ENCODE peak calls at places on chromosomes 7 and 10, in seven cellular contexts. One of them, this sample, is unnamed.

GRCh38 chr10:24952701-24953349 is 419 bp upstream of the PRTFDC1 start:
- DNase-seq in EL: peak
- DNase-seq in NCI-H345: peak
- DNase-seq in CD4-positive, CD25-positive, alpha-beta regulatory T cell: peak
- DNase-seq in amniotic stem cell: no peak
- DNase-seq in activated CD8-positive, alpha-beta memory T cell treated with anti-CD3 and anti-CD28 coated beads for 48 hours: peak
- DNase-seq in sigmoid colon: peak
- DNase-seq in this sample: no peak

GRCh38 chr10:50607526-50607925 is 16.2 kb downstream of the SGMS1 start:
- DNase-seq in NCI-H345: no peak
- DNase-seq in activated CD8-positive, alpha-beta memory T cell treated with anti-CD3 and anti-CD28 coated beads for 48 hours: no peak
- DNase-seq in CD4-positive, CD25-positive, alpha-beta regulatory T cell: no peak
- DNase-seq in sigmoid colon: no peak
- DNase-seq in EL: no peak
- DNase-seq in amniotic stem cell: no peak
- DNase-seq in this sample: no peak

GRCh38 chr10:71748671-71749191 is 24.6 kb downstream of the VSIR start:
- DNase-seq in activated CD8-positive, alpha-beta memory T cell treated with anti-CD3 and anti-CD28 coated beads for 48 hours: no peak
- DNase-seq in EL: no peak
- DNase-seq in amniotic stem cell: no peak
- DNase-seq in NCI-H345: no peak
- DNase-seq in CD4-positive, CD25-positive, alpha-beta regulatory T cell: peak
- DNase-seq in sigmoid colon: peak
- DNase-seq in this sample: peak

GRCh38 chr10:110396284-110396651 is 91.5 kb upstream of the SMNDC1 start:
- DNase-seq in activated CD8-positive, alpha-beta memory T cell treated with anti-CD3 and anti-CD28 coated beads for 48 hours: no peak
- DNase-seq in CD4-positive, CD25-positive, alpha-beta regulatory T cell: no peak
- DNase-seq in amniotic stem cell: no peak
- DNase-seq in NCI-H345: no peak
- DNase-seq in EL: no peak
- DNase-seq in sigmoid colon: no peak
- DNase-seq in this sample: no peak

GRCh38 chr7:135697276-135698049 is 30.5 kb downstream of the SLC13A4 start:
- DNase-seq in NCI-H345: no peak
- DNase-seq in CD4-positive, CD25-positive, alpha-beta regulatory T cell: no peak
- DNase-seq in activated CD8-positive, alpha-beta memory T cell treated with anti-CD3 and anti-CD28 coated beads for 48 hours: no peak
- DNase-seq in EL: no peak
- DNase-seq in sigmoid colon: no peak
- DNase-seq in amniotic stem cell: no peak
- DNase-seq in this sample: no peak

GRCh38 chr7:95628831-95629439 is 32.6 kb upstream of the PDK4 start:
- DNase-seq in CD4-positive, CD25-positive, alpha-beta regulatory T cell: no peak
- DNase-seq in activated CD8-positive, alpha-beta memory T cell treated with anti-CD3 and anti-CD28 coated beads for 48 hours: no peak
- DNase-seq in sigmoid colon: no peak
- DNase-seq in EL: no peak
- DNase-seq in NCI-H345: peak
- DNase-seq in amniotic stem cell: no peak
- DNase-seq in this sample: no peak

GRCh38 chr10:17675638-17676037 is 31.7 kb downstream of the STAM start:
- DNase-seq in sigmoid colon: no peak
- DNase-seq in NCI-H345: no peak
- DNase-seq in amniotic stem cell: no peak
- DNase-seq in activated CD8-positive, alpha-beta memory T cell treated with anti-CD3 and anti-CD28 coated beads for 48 hours: no peak
- DNase-seq in EL: peak
- DNase-seq in CD4-positive, CD25-positive, alpha-beta regulatory T cell: no peak
- DNase-seq in this sample: no peak

GRCh38 chr7:135242096-135242684 is 8.6 kb downstream of the STRA8 start:
- DNase-seq in amniotic stem cell: no peak
- DNase-seq in activated CD8-positive, alpha-beta memory T cell treated with anti-CD3 and anti-CD28 coated beads for 48 hours: no peak
- DNase-seq in EL: no peak
- DNase-seq in sigmoid colon: no peak
- DNase-seq in CD4-positive, CD25-positive, alpha-beta regulatory T cell: no peak
- DNase-seq in NCI-H345: no peak
- DNase-seq in this sample: no peak

GRCh38 chr7:44713680-44714335 is 34.8 kb upstream of the ZMIZ2 start:
- DNase-seq in sigmoid colon: no peak
- DNase-seq in NCI-H345: no peak
- DNase-seq in activated CD8-positive, alpha-beta memory T cell treated with anti-CD3 and anti-CD28 coated beads for 48 hours: no peak
- DNase-seq in CD4-positive, CD25-positive, alpha-beta regulatory T cell: no peak
- DNase-seq in EL: peak
- DNase-seq in amniotic stem cell: no peak
- DNase-seq in this sample: peak

GRCh38 chr10:76082956-76083355 is 651.5 kb downstream of the LRMDA start:
- DNase-seq in CD4-positive, CD25-positive, alpha-beta regulatory T cell: no peak
- DNase-seq in sigmoid colon: no peak
- DNase-seq in NCI-H345: no peak
- DNase-seq in activated CD8-positive, alpha-beta memory T cell treated with anti-CD3 and anti-CD28 coated beads for 48 hours: no peak
- DNase-seq in EL: peak
- DNase-seq in amniotic stem cell: no peak
- DNase-seq in this sample: no peak

GRCh38 chr7:45890902-45891461 is 2.7 kb downstream of the IGFBP1 start:
- DNase-seq in amniotic stem cell: no peak
- DNase-seq in EL: peak
- DNase-seq in CD4-positive, CD25-positive, alpha-beta regulatory T cell: no peak
- DNase-seq in sigmoid colon: no peak
- DNase-seq in activated CD8-positive, alpha-beta memory T cell treated with anti-CD3 and anti-CD28 coated beads for 48 hours: no peak
- DNase-seq in NCI-H345: peak
- DNase-seq in this sample: no peak